ENCODE peak calls at places on chromosome 17, in eight cellular contexts. One of them, this sample, is unnamed.

GRCh38 chr17:64309021-64309420 is 46.0 kb upstream of the TEX2 start:
- DNase-seq in AG09319: no peak
- DNase-seq in NCI-H524: no peak
- DNase-seq in NCI-H1092 treated with DMSO at 0.1 percent for 48 hours: no peak
- DNase-seq in omental fat pad: no peak
- DNase-seq in PC-9: no peak
- DNase-seq in hepatocyte: no peak
- DNase-seq in left ventricle myocardium superior: no peak
- DNase-seq in this sample: no peak

GRCh38 chr17:5740937-5741336 is 156.6 kb upstream of the NLRP1 start:
- DNase-seq in NCI-H1092 treated with DMSO at 0.1 percent for 48 hours: no peak
- DNase-seq in left ventricle myocardium superior: no peak
- DNase-seq in PC-9: no peak
- DNase-seq in omental fat pad: no peak
- DNase-seq in AG09319: no peak
- DNase-seq in NCI-H524: no peak
- DNase-seq in hepatocyte: no peak
- DNase-seq in this sample: no peak

GRCh38 chr17:72737291-72737690 is 355.2 kb downstream of the SLC39A11 start:
- DNase-seq in NCI-H524: no peak
- DNase-seq in PC-9: no peak
- DNase-seq in hepatocyte: no peak
- DNase-seq in left ventricle myocardium superior: no peak
- DNase-seq in omental fat pad: no peak
- DNase-seq in NCI-H1092 treated with DMSO at 0.1 percent for 48 hours: no peak
- DNase-seq in AG09319: no peak
- DNase-seq in this sample: no peak

GRCh38 chr17:83183150-83183820 is 103.9 kb downstream of the METRNL start:
- DNase-seq in left ventricle myocardium superior: no peak
- DNase-seq in PC-9: no peak
- DNase-seq in omental fat pad: no peak
- DNase-seq in NCI-H1092 treated with DMSO at 0.1 percent for 48 hours: no peak
- DNase-seq in hepatocyte: no peak
- DNase-seq in NCI-H524: no peak
- DNase-seq in AG09319: no peak
- DNase-seq in this sample: no peak

GRCh38 chr17:42819939-42820535 is 4.0 kb downstream of the BECN1 start:
- DNase-seq in AG09319: no peak
- DNase-seq in PC-9: peak; percentile 58
- DNase-seq in left ventricle myocardium superior: peak; percentile 65
- DNase-seq in NCI-H524: peak; percentile 65
- DNase-seq in omental fat pad: no peak
- DNase-seq in hepatocyte: peak; percentile 77
- DNase-seq in NCI-H1092 treated with DMSO at 0.1 percent for 48 hours: peak; percentile 22
- DNase-seq in this sample: no peak

GRCh38 chr17:71163121-71163812 is 957.6 kb upstream of the SOX9 start:
- DNase-seq in omental fat pad: no peak
- DNase-seq in hepatocyte: peak; percentile 10
- DNase-seq in AG09319: no peak
- DNase-seq in PC-9: peak; percentile 85
- DNase-seq in NCI-H524: no peak
- DNase-seq in left ventricle myocardium superior: no peak
- DNase-seq in NCI-H1092 treated with DMSO at 0.1 percent for 48 hours: peak; percentile 100
- DNase-seq in this sample: no peak

GRCh38 chr17:28950752-28951427 is 428 bp downstream of the PHF12 start:
- DNase-seq in left ventricle myocardium superior: no peak
- DNase-seq in omental fat pad: no peak
- DNase-seq in PC-9: no peak
- DNase-seq in NCI-H1092 treated with DMSO at 0.1 percent for 48 hours: no peak
- DNase-seq in NCI-H524: peak; percentile 67
- DNase-seq in hepatocyte: no peak
- DNase-seq in AG09319: no peak
- DNase-seq in this sample: no peak

GRCh38 chr17:59761385-59762021 is 54.0 kb downstream of the VMP1 start:
- DNase-seq in AG09319: no peak
- DNase-seq in left ventricle myocardium superior: no peak
- DNase-seq in hepatocyte: no peak
- DNase-seq in NCI-H524: no peak
- DNase-seq in PC-9: no peak
- DNase-seq in omental fat pad: no peak
- DNase-seq in NCI-H1092 treated with DMSO at 0.1 percent for 48 hours: no peak
- DNase-seq in this sample: no peak

GRCh38 chr17:9792181-9792840 is 919 bp upstream of the DHRS7C start:
- DNase-seq in omental fat pad: no peak
- DNase-seq in NCI-H524: no peak
- DNase-seq in NCI-H1092 treated with DMSO at 0.1 percent for 48 hours: no peak
- DNase-seq in AG09319: no peak
- DNase-seq in hepatocyte: no peak
- DNase-seq in left ventricle myocardium superior: no peak
- DNase-seq in PC-9: no peak
- DNase-seq in this sample: no peak

GRCh38 chr17:75105269-75106080 is 4.3 kb upstream of the ARMC7 start:
- DNase-seq in NCI-H1092 treated with DMSO at 0.1 percent for 48 hours: peak; percentile 46
- DNase-seq in omental fat pad: no peak
- DNase-seq in hepatocyte: peak; percentile 74
- DNase-seq in NCI-H524: peak; percentile 95
- DNase-seq in left ventricle myocardium superior: peak; percentile 52
- DNase-seq in PC-9: peak; percentile 77
- DNase-seq in AG09319: no peak
- DNase-seq in this sample: peak; percentile 70

GRCh38 chr17:2867441-2868424 is 71.5 kb downstream of the RAP1GAP2 start:
- DNase-seq in omental fat pad: no peak
- DNase-seq in AG09319: peak; percentile 39
- DNase-seq in PC-9: peak; percentile 49
- DNase-seq in NCI-H1092 treated with DMSO at 0.1 percent for 48 hours: no peak
- DNase-seq in left ventricle myocardium superior: no peak
- DNase-seq in NCI-H524: no peak
- DNase-seq in hepatocyte: no peak
- DNase-seq in this sample: no peak